ENCODE peak calls at places on chromosomes 12 and 14, in six cellular contexts. One of them, this sample, is unnamed.

GRCh38 chr14:55968741-55969140 is 149.5 kb upstream of the PELI2 start:
- DNase-seq in NCI-H1105: no peak
- DNase-seq in activated CD4-positive, alpha-beta T cell treated with anti-CD3 and anti-CD28 coated beads, Interleukin-2, amount 10 ng/mL, durations not matched to agents 7 days and 5 days: no peak
- DNase-seq in NCI-H748 treated with DMSO at 0.1 percent for 48 hours: no peak
- DNase-seq in CD4-positive, CD25-positive, alpha-beta regulatory T cell: no peak
- DNase-seq in esophagus squamous epithelium: no peak
- DNase-seq in this sample: no peak

GRCh38 chr12:102631274-102631673 is 150.9 kb upstream of the IGF1 start:
- DNase-seq in NCI-H748 treated with DMSO at 0.1 percent for 48 hours: no peak
- DNase-seq in esophagus squamous epithelium: no peak
- DNase-seq in NCI-H1105: no peak
- DNase-seq in CD4-positive, CD25-positive, alpha-beta regulatory T cell: no peak
- DNase-seq in activated CD4-positive, alpha-beta T cell treated with anti-CD3 and anti-CD28 coated beads, Interleukin-2, amount 10 ng/mL, durations not matched to agents 7 days and 5 days: no peak
- DNase-seq in this sample: no peak

GRCh38 chr12:94228488-94228907 is 80.1 kb downstream of the PLXNC1 start:
- DNase-seq in CD4-positive, CD25-positive, alpha-beta regulatory T cell: no peak
- DNase-seq in activated CD4-positive, alpha-beta T cell treated with anti-CD3 and anti-CD28 coated beads, Interleukin-2, amount 10 ng/mL, durations not matched to agents 7 days and 5 days: no peak
- DNase-seq in NCI-H1105: no peak
- DNase-seq in esophagus squamous epithelium: no peak
- DNase-seq in NCI-H748 treated with DMSO at 0.1 percent for 48 hours: no peak
- DNase-seq in this sample: no peak

GRCh38 chr12:125114365-125115141 is 49.3 kb downstream of the AACS start:
- DNase-seq in activated CD4-positive, alpha-beta T cell treated with anti-CD3 and anti-CD28 coated beads, Interleukin-2, amount 10 ng/mL, durations not matched to agents 7 days and 5 days: no peak
- DNase-seq in NCI-H748 treated with DMSO at 0.1 percent for 48 hours: no peak
- DNase-seq in esophagus squamous epithelium: no peak
- DNase-seq in NCI-H1105: no peak
- DNase-seq in CD4-positive, CD25-positive, alpha-beta regulatory T cell: no peak
- DNase-seq in this sample: no peak

GRCh38 chr14:24426912-24427536 is 2.4 kb downstream of the CBLN3 start:
- DNase-seq in NCI-H1105: no peak
- DNase-seq in esophagus squamous epithelium: no peak
- DNase-seq in CD4-positive, CD25-positive, alpha-beta regulatory T cell: no peak
- DNase-seq in activated CD4-positive, alpha-beta T cell treated with anti-CD3 and anti-CD28 coated beads, Interleukin-2, amount 10 ng/mL, durations not matched to agents 7 days and 5 days: no peak
- DNase-seq in NCI-H748 treated with DMSO at 0.1 percent for 48 hours: no peak
- DNase-seq in this sample: peak

GRCh38 chr12:63292476-63293228 is 141.7 kb upstream of the AVPR1A start:
- DNase-seq in activated CD4-positive, alpha-beta T cell treated with anti-CD3 and anti-CD28 coated beads, Interleukin-2, amount 10 ng/mL, durations not matched to agents 7 days and 5 days: no peak
- DNase-seq in esophagus squamous epithelium: no peak
- DNase-seq in NCI-H748 treated with DMSO at 0.1 percent for 48 hours: no peak
- DNase-seq in CD4-positive, CD25-positive, alpha-beta regulatory T cell: no peak
- DNase-seq in NCI-H1105: no peak
- DNase-seq in this sample: no peak

GRCh38 chr12:52867636-52868035 is 18.8 kb upstream of the KRT78 start:
- DNase-seq in NCI-H1105: no peak
- DNase-seq in activated CD4-positive, alpha-beta T cell treated with anti-CD3 and anti-CD28 coated beads, Interleukin-2, amount 10 ng/mL, durations not matched to agents 7 days and 5 days: peak
- DNase-seq in NCI-H748 treated with DMSO at 0.1 percent for 48 hours: no peak
- DNase-seq in esophagus squamous epithelium: no peak
- DNase-seq in CD4-positive, CD25-positive, alpha-beta regulatory T cell: no peak
- DNase-seq in this sample: no peak

GRCh38 chr12:115413626-115414025 is 729.7 kb upstream of the TBX3 start:
- DNase-seq in CD4-positive, CD25-positive, alpha-beta regulatory T cell: no peak
- DNase-seq in activated CD4-positive, alpha-beta T cell treated with anti-CD3 and anti-CD28 coated beads, Interleukin-2, amount 10 ng/mL, durations not matched to agents 7 days and 5 days: no peak
- DNase-seq in esophagus squamous epithelium: no peak
- DNase-seq in NCI-H1105: no peak
- DNase-seq in NCI-H748 treated with DMSO at 0.1 percent for 48 hours: no peak
- DNase-seq in this sample: no peak

GRCh38 chr12:28340261-28340660 is 150.0 kb downstream of the CCDC91 start:
- DNase-seq in NCI-H1105: no peak
- DNase-seq in NCI-H748 treated with DMSO at 0.1 percent for 48 hours: no peak
- DNase-seq in esophagus squamous epithelium: no peak
- DNase-seq in activated CD4-positive, alpha-beta T cell treated with anti-CD3 and anti-CD28 coated beads, Interleukin-2, amount 10 ng/mL, durations not matched to agents 7 days and 5 days: no peak
- DNase-seq in CD4-positive, CD25-positive, alpha-beta regulatory T cell: no peak
- DNase-seq in this sample: no peak